ENCODE peak calls at places on chromosomes 12 and 14, in eight cellular contexts. One of them, this sample, is unnamed.

GRCh38 chr12:10235761-10236631 is 23.3 kb downstream of the GABARAPL1 start:
- DNase-seq in H54: peak
- DNase-seq in pancreas: no peak
- DNase-seq in NCI-H1092: no peak
- DNase-seq in iris pigment epithelial cell: peak
- DNase-seq in activated T-helper 1 cell treated with Interleukin-2 at 50 U/mL for 16 hours: no peak
- DNase-seq in Kasumi-1: peak
- DNase-seq in IMR-90: peak
- DNase-seq in this sample: peak

GRCh38 chr14:104383931-104384775 is 195.4 kb upstream of the C14orf180 start:
- DNase-seq in H54: no peak
- DNase-seq in pancreas: peak
- DNase-seq in NCI-H1092: peak
- DNase-seq in iris pigment epithelial cell: no peak
- DNase-seq in activated T-helper 1 cell treated with Interleukin-2 at 50 U/mL for 16 hours: no peak
- DNase-seq in Kasumi-1: no peak
- DNase-seq in IMR-90: no peak
- DNase-seq in this sample: no peak

GRCh38 chr12:123120452-123121166 is 30.3 kb downstream of the PITPNM2 start:
- DNase-seq in H54: no peak
- DNase-seq in pancreas: no peak
- DNase-seq in NCI-H1092: no peak
- DNase-seq in iris pigment epithelial cell: no peak
- DNase-seq in activated T-helper 1 cell treated with Interleukin-2 at 50 U/mL for 16 hours: peak
- DNase-seq in Kasumi-1: no peak
- DNase-seq in IMR-90: no peak
- DNase-seq in this sample: no peak

GRCh38 chr12:77236066-77236465 is 170.7 kb upstream of the E2F7 start:
- DNase-seq in H54: no peak
- DNase-seq in pancreas: no peak
- DNase-seq in NCI-H1092: no peak
- DNase-seq in iris pigment epithelial cell: no peak
- DNase-seq in activated T-helper 1 cell treated with Interleukin-2 at 50 U/mL for 16 hours: no peak
- DNase-seq in Kasumi-1: no peak
- DNase-seq in IMR-90: no peak
- DNase-seq in this sample: no peak

GRCh38 chr14:31270196-31270772 is 62.7 kb upstream of the HECTD1 start:
- DNase-seq in H54: no peak
- DNase-seq in pancreas: no peak
- DNase-seq in NCI-H1092: no peak
- DNase-seq in iris pigment epithelial cell: peak
- DNase-seq in activated T-helper 1 cell treated with Interleukin-2 at 50 U/mL for 16 hours: no peak
- DNase-seq in Kasumi-1: no peak
- DNase-seq in IMR-90: no peak
- DNase-seq in this sample: no peak

GRCh38 chr12:132157733-132158409 is 13.6 kb downstream of the NOC4L start:
- DNase-seq in H54: no peak
- DNase-seq in pancreas: no peak
- DNase-seq in NCI-H1092: no peak
- DNase-seq in iris pigment epithelial cell: no peak
- DNase-seq in activated T-helper 1 cell treated with Interleukin-2 at 50 U/mL for 16 hours: no peak
- DNase-seq in Kasumi-1: no peak
- DNase-seq in IMR-90: no peak
- DNase-seq in this sample: no peak

GRCh38 chr14:103428732-103429556 is 43.7 kb downstream of the MARK3 start:
- DNase-seq in H54: no peak
- DNase-seq in pancreas: no peak
- DNase-seq in NCI-H1092: no peak
- DNase-seq in iris pigment epithelial cell: no peak
- DNase-seq in activated T-helper 1 cell treated with Interleukin-2 at 50 U/mL for 16 hours: no peak
- DNase-seq in Kasumi-1: no peak
- DNase-seq in IMR-90: no peak
- DNase-seq in this sample: no peak

GRCh38 chr12:18719922-18720321 is 17.9 kb downstream of the PLCZ1 start:
- DNase-seq in H54: no peak
- DNase-seq in pancreas: no peak
- DNase-seq in NCI-H1092: no peak
- DNase-seq in iris pigment epithelial cell: no peak
- DNase-seq in activated T-helper 1 cell treated with Interleukin-2 at 50 U/mL for 16 hours: no peak
- DNase-seq in Kasumi-1: no peak
- DNase-seq in IMR-90: peak
- DNase-seq in this sample: peak

GRCh38 chr12:124279846-124280360 is 15.0 kb upstream of the RFLNA start:
- DNase-seq in H54: no peak
- DNase-seq in pancreas: no peak
- DNase-seq in NCI-H1092: no peak
- DNase-seq in iris pigment epithelial cell: no peak
- DNase-seq in activated T-helper 1 cell treated with Interleukin-2 at 50 U/mL for 16 hours: no peak
- DNase-seq in Kasumi-1: no peak
- DNase-seq in IMR-90: no peak
- DNase-seq in this sample: no peak

GRCh38 chr14:51780741-51781140 is 79.7 kb upstream of the GNG2 start:
- DNase-seq in H54: no peak
- DNase-seq in pancreas: no peak
- DNase-seq in NCI-H1092: no peak
- DNase-seq in iris pigment epithelial cell: peak
- DNase-seq in activated T-helper 1 cell treated with Interleukin-2 at 50 U/mL for 16 hours: no peak
- DNase-seq in Kasumi-1: no peak
- DNase-seq in IMR-90: peak
- DNase-seq in this sample: peak

GRCh38 chr14:52834440-52834842 is 43.0 kb upstream of the GNPNAT1 start:
- DNase-seq in H54: no peak
- DNase-seq in pancreas: no peak
- DNase-seq in NCI-H1092: no peak
- DNase-seq in iris pigment epithelial cell: peak
- DNase-seq in activated T-helper 1 cell treated with Interleukin-2 at 50 U/mL for 16 hours: no peak
- DNase-seq in Kasumi-1: no peak
- DNase-seq in IMR-90: peak
- DNase-seq in this sample: peak

GRCh38 chr14:49774111-49774510 is 6.2 kb downstream of the KLHDC2 start:
- DNase-seq in H54: no peak
- DNase-seq in pancreas: no peak
- DNase-seq in NCI-H1092: no peak
- DNase-seq in iris pigment epithelial cell: no peak
- DNase-seq in activated T-helper 1 cell treated with Interleukin-2 at 50 U/mL for 16 hours: no peak
- DNase-seq in Kasumi-1: no peak
- DNase-seq in IMR-90: peak
- DNase-seq in this sample: peak

GRCh38 chr12:65891987-65892481 is 67.8 kb downstream of the HMGA2 start:
- DNase-seq in H54: peak
- DNase-seq in pancreas: no peak
- DNase-seq in NCI-H1092: no peak
- DNase-seq in iris pigment epithelial cell: peak
- DNase-seq in activated T-helper 1 cell treated with Interleukin-2 at 50 U/mL for 16 hours: no peak
- DNase-seq in Kasumi-1: no peak
- DNase-seq in IMR-90: peak
- DNase-seq in this sample: peak

GRCh38 chr14:65927871-65928270 is 515.3 kb downstream of the FUT8 start:
- DNase-seq in H54: no peak
- DNase-seq in pancreas: no peak
- DNase-seq in NCI-H1092: peak
- DNase-seq in iris pigment epithelial cell: no peak
- DNase-seq in activated T-helper 1 cell treated with Interleukin-2 at 50 U/mL for 16 hours: peak
- DNase-seq in Kasumi-1: no peak
- DNase-seq in IMR-90: no peak
- DNase-seq in this sample: no peak

GRCh38 chr12:91877022-91877421 is 268.6 kb downstream of the BTG1 start:
- DNase-seq in H54: no peak
- DNase-seq in pancreas: no peak
- DNase-seq in NCI-H1092: no peak
- DNase-seq in iris pigment epithelial cell: peak
- DNase-seq in activated T-helper 1 cell treated with Interleukin-2 at 50 U/mL for 16 hours: peak
- DNase-seq in Kasumi-1: peak
- DNase-seq in IMR-90: peak
- DNase-seq in this sample: no peak

GRCh38 chr14:34334329-34334728 is 127.7 kb downstream of the SPTSSA start:
- DNase-seq in H54: no peak
- DNase-seq in pancreas: no peak
- DNase-seq in NCI-H1092: no peak
- DNase-seq in iris pigment epithelial cell: no peak
- DNase-seq in activated T-helper 1 cell treated with Interleukin-2 at 50 U/mL for 16 hours: no peak
- DNase-seq in Kasumi-1: no peak
- DNase-seq in IMR-90: no peak
- DNase-seq in this sample: peak

GRCh38 chr14:39434401-39434800 is 2.2 kb upstream of the FBXO33 start:
- DNase-seq in H54: no peak
- DNase-seq in pancreas: no peak
- DNase-seq in NCI-H1092: no peak
- DNase-seq in iris pigment epithelial cell: peak
- DNase-seq in activated T-helper 1 cell treated with Interleukin-2 at 50 U/mL for 16 hours: no peak
- DNase-seq in Kasumi-1: no peak
- DNase-seq in IMR-90: peak
- DNase-seq in this sample: no peak

GRCh38 chr12:57131896-57132744 is 3.8 kb downstream of the LRP1 start:
- DNase-seq in H54: no peak
- DNase-seq in pancreas: no peak
- DNase-seq in NCI-H1092: no peak
- DNase-seq in iris pigment epithelial cell: no peak
- DNase-seq in activated T-helper 1 cell treated with Interleukin-2 at 50 U/mL for 16 hours: no peak
- DNase-seq in Kasumi-1: no peak
- DNase-seq in IMR-90: no peak
- DNase-seq in this sample: peak

GRCh38 chr12:103839103-103839502 is 1.9 kb downstream of the NT5DC3 start:
- DNase-seq in H54: no peak
- DNase-seq in pancreas: no peak
- DNase-seq in NCI-H1092: no peak
- DNase-seq in iris pigment epithelial cell: peak
- DNase-seq in activated T-helper 1 cell treated with Interleukin-2 at 50 U/mL for 16 hours: no peak
- DNase-seq in Kasumi-1: no peak
- DNase-seq in IMR-90: no peak
- DNase-seq in this sample: no peak

GRCh38 chr14:57732886-57733285 is 133.0 kb downstream of the SLC35F4 start:
- DNase-seq in H54: no peak
- DNase-seq in pancreas: no peak
- DNase-seq in NCI-H1092: no peak
- DNase-seq in iris pigment epithelial cell: peak
- DNase-seq in activated T-helper 1 cell treated with Interleukin-2 at 50 U/mL for 16 hours: no peak
- DNase-seq in Kasumi-1: no peak
- DNase-seq in IMR-90: no peak
- DNase-seq in this sample: peak

GRCh38 chr12:6539276-6540134 is 5.2 kb downstream of the GAPDH start:
- DNase-seq in H54: no peak
- DNase-seq in pancreas: no peak
- DNase-seq in NCI-H1092: no peak
- DNase-seq in iris pigment epithelial cell: no peak
- DNase-seq in activated T-helper 1 cell treated with Interleukin-2 at 50 U/mL for 16 hours: no peak
- DNase-seq in Kasumi-1: no peak
- DNase-seq in IMR-90: peak
- DNase-seq in this sample: peak

GRCh38 chr14:77037886-77038511 is 9.5 kb upstream of the IRF2BPL start:
- DNase-seq in H54: no peak
- DNase-seq in pancreas: no peak
- DNase-seq in NCI-H1092: no peak
- DNase-seq in iris pigment epithelial cell: peak
- DNase-seq in activated T-helper 1 cell treated with Interleukin-2 at 50 U/mL for 16 hours: peak
- DNase-seq in Kasumi-1: no peak
- DNase-seq in IMR-90: no peak
- DNase-seq in this sample: peak

GRCh38 chr12:82696543-82696942 is 9.8 kb downstream of the TMTC2 start:
- DNase-seq in H54: no peak
- DNase-seq in pancreas: no peak
- DNase-seq in NCI-H1092: no peak
- DNase-seq in iris pigment epithelial cell: no peak
- DNase-seq in activated T-helper 1 cell treated with Interleukin-2 at 50 U/mL for 16 hours: no peak
- DNase-seq in Kasumi-1: no peak
- DNase-seq in IMR-90: no peak
- DNase-seq in this sample: no peak

GRCh38 chr12:62123721-62124203 is 136.4 kb upstream of the USP15 start:
- DNase-seq in H54: peak
- DNase-seq in pancreas: no peak
- DNase-seq in NCI-H1092: no peak
- DNase-seq in iris pigment epithelial cell: peak
- DNase-seq in activated T-helper 1 cell treated with Interleukin-2 at 50 U/mL for 16 hours: no peak
- DNase-seq in Kasumi-1: peak
- DNase-seq in IMR-90: peak
- DNase-seq in this sample: peak

GRCh38 chr14:95536036-95536577 is 1.3 kb downstream of the GLRX5 start:
- DNase-seq in H54: no peak
- DNase-seq in pancreas: no peak
- DNase-seq in NCI-H1092: no peak
- DNase-seq in iris pigment epithelial cell: no peak
- DNase-seq in activated T-helper 1 cell treated with Interleukin-2 at 50 U/mL for 16 hours: no peak
- DNase-seq in Kasumi-1: no peak
- DNase-seq in IMR-90: no peak
- DNase-seq in this sample: no peak

GRCh38 chr12:98084950-98085349 is 430.4 kb upstream of the TMPO start:
- DNase-seq in H54: no peak
- DNase-seq in pancreas: no peak
- DNase-seq in NCI-H1092: no peak
- DNase-seq in iris pigment epithelial cell: no peak
- DNase-seq in activated T-helper 1 cell treated with Interleukin-2 at 50 U/mL for 16 hours: no peak
- DNase-seq in Kasumi-1: no peak
- DNase-seq in IMR-90: no peak
- DNase-seq in this sample: no peak